ENCODE peak calls at places on chromosomes 6 and 20, in four cellular contexts. C is stimulated activated CD4-positive, alpha-beta T cell treated with anti-CD3 and anti-CD28 coated beads, Interleukin-2, amount 100 ng/mL, for 48 hours; W is cardiac muscle cell; K is astrocyte of the cerebellum. T is an unnamed sample.

GRCh38 chr6:40414617-40415016 is 172.5 kb downstream of the LRFN2 start:
- DNase-seq in W (no peak), C (no peak), K (no peak), T (no peak)

GRCh38 chr6:24974182-24975171 is 38.7 kb upstream of the RIPOR2 start:
- DNase-seq in K (no peak), C (no peak), W (no peak), T (no peak)

GRCh38 chr6:168335341-168335740 is 15.8 kb upstream of the DACT2 start:
- DNase-seq in W (no peak), C (no peak), K (no peak), T (no peak)

GRCh38 chr20:41222299-41222698 is 85.0 kb downstream of the PLCG1 start:
- DNase-seq in C (no peak), K (no peak), W (no peak), T (no peak)

GRCh38 chr20:56433880-56434255 is 21.8 kb downstream of the CASS4 start:
- DNase-seq in K (no peak), C (no peak), W (peak), T (peak)

GRCh38 chr20:46056970-46057855 is 28.2 kb downstream of the SLC12A5 start:
- DNase-seq in W (peak), K (peak), C (no peak), T (peak)

GRCh38 chr20:36808317-36809257 is 35.0 kb upstream of the DSN1 start:
- DNase-seq in C (peak), W (peak), K (no peak), T (peak)

GRCh38 chr20:45358282-45359068 is 4.5 kb upstream of the SYS1 start:
- DNase-seq in W (peak), K (peak), C (no peak), T (peak)

GRCh38 chr6:111898452-111898851 is 25.2 kb upstream of the FYN start:
- DNase-seq in C (no peak), W (no peak), K (no peak), T (no peak)

GRCh38 chr6:157401734-157402338 is 20.8 kb downstream of the ZDHHC14 start:
- DNase-seq in K (no peak), C (no peak), W (no peak), T (no peak)

GRCh38 chr6:137157601-137158000 is 15.8 kb downstream of the IL22RA2 start:
- DNase-seq in K (no peak), W (peak), C (no peak), T (peak)

GRCh38 chr6:12504325-12504966 is 212.1 kb upstream of the PHACTR1 start:
- DNase-seq in K (no peak), C (no peak), W (no peak), T (peak)

GRCh38 chr6:37451411-37452273 is 18.6 kb downstream of the CMTR1 start:
- DNase-seq in K (no peak), W (peak), C (no peak), T (peak)

GRCh38 chr6:96065211-96065610 is 49.4 kb downstream of the FUT9 start:
- DNase-seq in K (no peak), W (no peak), C (no peak), T (no peak)

GRCh38 chr6:161265554-161265953 is 8.3 kb downstream of the AGPAT4 start:
- DNase-seq in K (no peak), C (no peak), W (no peak), T (no peak)

GRCh38 chr6:128057541-128058335 is 156.9 kb upstream of the THEMIS start:
- DNase-seq in W (no peak), C (no peak), K (no peak), T (peak)

GRCh38 chr6:142886431-142887170 is 58.4 kb downstream of the HIVEP2 start:
- DNase-seq in W (peak), K (no peak), C (no peak), T (peak)

GRCh38 chr6:4573958-4574481 is 202.2 kb upstream of the CDYL start:
- DNase-seq in C (no peak), K (peak), W (peak), T (peak)

GRCh38 chr20:34302312-34302722 is 838 bp downstream of the AHCY start:
- DNase-seq in C (no peak), W (peak), K (no peak), T (peak)

GRCh38 chr6:123997223-123997622 is 193.6 kb downstream of the NKAIN2 start:
- DNase-seq in W (no peak), K (no peak), C (no peak), T (no peak)

T was measured in amniotic epithelial cell.